ENCODE peak calls at places on chromosomes 13 and 19, in four cellular contexts. W, Y, M and X are unnamed samples.

GRCh38 chr13:75968103-75968838 is 332.1 kb downstream of the LMO7 start:
- DNase-seq in Y (no peak), W (no peak), M (no peak), X (no peak)

GRCh38 chr13:110369400-110369799 is 62.3 kb downstream of the COL4A2 start:
- DNase-seq in Y (no peak), W (no peak), M (no peak), X (no peak)

GRCh38 chr19:45884682-45885555 is 1.0 kb downstream of the IRF2BP1 start:
- DNase-seq in W (no peak), Y (no peak), M (no peak), X (no peak)

GRCh38 chr19:2041686-2042484 is 9.2 kb downstream of the MKNK2 start:
- DNase-seq in Y (peak; percentile 90), W (peak; percentile 98), M (peak; percentile 99), X (peak; percentile 57)

GRCh38 chr13:73451120-73452029 is 392.6 kb downstream of the KLF5 start:
- DNase-seq in M (no peak), Y (no peak), W (peak; percentile 62), X (no peak)

GRCh38 chr19:35226748-35227147 is 1.8 kb downstream of the FAM187B start:
- DNase-seq in W (no peak), Y (no peak), M (no peak), X (no peak)

GRCh38 chr13:39597828-39598227 is 5.2 kb downstream of the LHFPL6 start:
- DNase-seq in Y (no peak), M (no peak), W (no peak), X (no peak)

GRCh38 chr19:4829001-4829712 is 2.4 kb downstream of the TICAM1 start:
- DNase-seq in Y (no peak), M (no peak), W (peak; percentile 69), X (no peak)

GRCh38 chr13:33204130-33204927 is 81.2 kb downstream of the STARD13 start:
- DNase-seq in W (peak; percentile 70), Y (peak; percentile 36), M (no peak), X (peak; percentile 94)

GRCh38 chr19:17998827-17999150 is 9.2 kb upstream of the ARRDC2 start:
- DNase-seq in W (no peak), Y (no peak), M (no peak), X (no peak)

GRCh38 chr19:50607388-50607787 is 32.3 kb downstream of the SYT3 start:
- DNase-seq in W (no peak), Y (no peak), M (no peak), X (no peak)

GRCh38 chr19:50602496-50602895 is 34.3 kb upstream of the LRRC4B start:
- DNase-seq in M (no peak), W (no peak), Y (no peak), X (no peak)

GRCh38 chr19:50602935-50603334 is 34.7 kb upstream of the LRRC4B start:
- DNase-seq in W (no peak), Y (no peak), M (no peak), X (no peak)

DNA sequence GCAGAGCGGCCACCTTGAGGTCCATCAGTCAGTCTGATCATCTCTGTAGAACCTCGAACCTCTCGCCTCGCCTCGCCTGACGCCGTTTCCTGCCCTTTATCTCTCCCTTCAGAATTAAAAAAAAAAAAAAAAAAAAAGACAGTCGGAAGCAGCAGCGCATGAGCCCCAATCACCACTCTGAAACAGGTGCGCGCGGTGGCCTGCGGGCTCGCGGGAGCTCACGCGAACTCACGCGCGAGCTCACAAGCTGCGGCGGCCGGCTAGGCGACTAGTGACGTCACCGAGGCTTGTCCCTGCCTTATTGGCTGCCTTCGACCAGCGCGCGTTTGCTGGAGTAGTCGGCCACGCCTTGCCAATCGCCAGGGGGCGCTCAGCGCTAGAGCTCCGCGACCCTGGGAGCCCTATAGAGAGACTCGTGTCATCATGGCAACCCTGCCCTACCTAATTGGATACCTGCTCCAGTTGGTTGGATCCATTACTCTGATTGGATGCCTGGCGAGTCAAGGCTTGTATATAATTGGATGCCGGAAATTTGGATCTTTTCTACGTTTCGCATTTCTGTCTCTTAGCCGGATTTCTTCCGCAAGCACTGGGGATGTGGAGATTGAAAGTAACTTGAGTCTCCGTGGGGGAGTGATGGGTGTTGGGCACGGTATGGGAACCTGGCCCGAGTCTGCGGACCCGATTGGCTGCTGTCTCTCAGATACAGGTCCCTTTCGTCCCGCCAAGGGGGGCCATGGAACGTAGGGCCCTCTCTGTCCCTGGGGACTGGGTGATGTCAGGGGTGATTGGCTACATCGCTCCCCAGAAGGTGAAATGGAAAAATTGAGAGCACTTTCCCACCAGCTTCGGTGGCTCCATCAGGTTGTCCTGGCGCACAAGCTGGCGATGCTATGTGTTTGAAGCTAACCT is 31.6 kb downstream of the SYT3 start:
- DNase-seq in M (no peak), Y (no peak), W (peak; percentile 95), X (peak; percentile 2)
- TF ChIP-seq CTCF in M (no peak), Y (no peak), W (peak; percentile 62), X (peak; percentile 20)

GRCh38 chr13:25165664-25166063 is 6.4 kb downstream of the AMER2 start:
- DNase-seq in Y (no peak), W (no peak), M (no peak), X (no peak)
- TF ChIP-seq CTCF in Y (no peak), W (no peak), M (no peak), X (no peak)

GRCh38 chr19:52351512-52351911 is 15.5 kb downstream of the ZNF610 start:
- DNase-seq in Y (no peak), M (no peak), W (no peak), X (no peak)
- TF ChIP-seq CTCF in Y (no peak), M (no peak), W (no peak), X (no peak)

DNA sequence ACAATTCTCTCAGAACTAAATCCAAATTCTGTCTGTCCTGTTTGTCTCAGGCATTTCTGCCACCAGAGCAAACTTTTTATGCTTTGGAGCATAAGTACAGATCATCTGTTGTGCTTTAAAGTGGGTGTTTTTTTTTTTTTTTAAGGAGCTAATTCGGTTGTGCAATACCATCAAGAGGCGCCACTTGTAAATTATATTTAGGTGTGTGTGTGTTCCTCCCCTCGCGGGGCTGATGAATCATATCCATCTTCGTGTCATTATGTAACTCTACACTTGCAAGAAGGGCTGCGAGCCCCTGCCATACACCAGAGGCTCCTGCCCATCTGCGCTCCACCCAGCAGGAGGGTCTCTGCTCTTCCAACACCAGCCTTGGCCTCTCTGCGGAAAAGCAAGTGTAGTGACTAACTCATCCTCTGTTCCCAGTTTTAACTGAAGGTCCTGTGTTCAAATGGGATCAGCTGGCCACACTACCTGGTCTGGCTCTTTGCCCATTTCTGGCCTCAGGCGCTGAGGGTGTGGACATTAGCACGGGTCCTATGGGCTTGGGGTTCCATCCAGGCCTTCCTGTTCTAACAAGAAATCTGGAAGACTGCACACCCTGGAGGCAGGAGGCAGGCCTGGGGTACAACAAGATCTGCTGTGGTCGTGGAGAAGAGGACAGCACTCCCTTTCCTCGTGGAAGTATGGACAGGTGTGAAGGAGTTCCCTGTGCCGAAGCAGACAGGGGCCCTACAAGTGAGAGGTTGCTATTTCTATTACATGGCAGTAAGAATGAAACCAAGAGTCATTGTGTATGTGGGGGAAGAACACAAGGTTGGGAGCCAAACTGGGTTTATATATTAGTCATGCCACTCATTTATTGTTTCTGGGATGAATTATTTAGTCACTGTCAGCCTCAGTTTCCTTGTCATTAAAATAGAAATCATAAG is 96.1 kb upstream of the MBNL2 start:
- DNase-seq in Y (no peak), W (peak; percentile 64), M (no peak), X (no peak)
- TF ChIP-seq CTCF in Y (no peak), W (peak; percentile 2), M (no peak), X (no peak)

GRCh38 chr19:56121180-56122167 is at the start of gene ZNF787:
- DNase-seq in M (peak; percentile 99), Y (peak; percentile 95), W (peak; percentile 99), X (peak; percentile 96)
- TF ChIP-seq CTCF in M (no peak), Y (no peak), W (no peak), X (no peak)